ENCODE peak calls at places on chromosomes 1 and 21, in six cellular contexts. D is H7; P is naive thymus-derived CD4-positive, alpha-beta T cell; B is GM04504; C is GM10248; Z is stimulated activated CD4-positive, alpha-beta T cell treated with anti-CD3 and anti-CD28 coated beads, Interleukin-4, amount 100 ng/mL, for 48 hours. O is an unnamed sample.

GRCh38 chr1:184533049-184533448 is 146.2 kb downstream of the C1orf21 start:
- DNase-seq in D (no peak), Z (no peak), B (no peak), C (no peak), P (no peak), O (no peak)

GRCh38 chr1:100750002-100750885 is 30.7 kb downstream of the VCAM1 start:
- DNase-seq in Z (no peak), C (no peak), D (peak; percentile 30), B (no peak), P (no peak), O (no peak)

GRCh38 chr21:46298083-46298412 is 11.9 kb downstream of the YBEY start:
- DNase-seq in P (peak; percentile 5), Z (no peak), C (no peak), B (no peak), D (no peak), O (no peak)

GRCh38 chr1:109883248-109883955 is 27.2 kb upstream of the CSF1 start:
- DNase-seq in B (no peak), P (no peak), D (peak; percentile 6), Z (no peak), C (no peak), O (no peak)

GRCh38 chr1:13583964-13584791 is 546 bp downstream of the PDPN start:
- DNase-seq in B (no peak), C (no peak), D (peak; percentile 71), Z (no peak), P (no peak), O (no peak)

GRCh38 chr1:159826436-159827101 is at the start of gene SLAMF8:
- DNase-seq in B (no peak), P (peak; percentile 24), C (peak; percentile 55), D (no peak), Z (peak; percentile 23), O (no peak)

GRCh38 chr1:233598891-233599541 is 14.9 kb upstream of the KCNK1 start:
- DNase-seq in C (peak; percentile 50), B (peak; percentile 14), P (no peak), Z (peak; percentile 37), D (no peak), O (no peak)

GRCh38 chr1:231844986-231845502 is 218.5 kb downstream of the DISC1 start:
- DNase-seq in D (no peak), C (no peak), B (no peak), P (no peak), Z (no peak), O (no peak)

GRCh38 chr1:94522304-94522703 is 19.3 kb downstream of the F3 start:
- DNase-seq in C (peak; percentile 5), Z (no peak), B (no peak), P (no peak), D (no peak), O (peak; percentile 13)

GRCh38 chr21:43957128-43957571 is 55.0 kb upstream of the TRAPPC10 start:
- DNase-seq in P (no peak), B (no peak), Z (no peak), D (peak; percentile 63), C (no peak), O (no peak)

GRCh38 chr1:11771481-11772043 is 9.6 kb downstream of the C1orf167 start:
- DNase-seq in B (no peak), D (no peak), Z (no peak), C (no peak), P (no peak), O (no peak)

GRCh38 chr1:25066253-25066652 is 136.2 kb upstream of the RUNX3 start:
- DNase-seq in C (no peak), B (no peak), D (no peak), P (no peak), Z (no peak), O (no peak)

GRCh38 chr21:29189358-29189757 is 58.9 kb downstream of the MAP3K7CL start:
- DNase-seq in D (no peak), B (no peak), P (no peak), C (no peak), Z (no peak), O (no peak)

GRCh38 chr1:53765656-53766055 is 26.7 kb upstream of the GLIS1 start:
- DNase-seq in C (no peak), B (no peak), D (no peak), Z (no peak), P (no peak), O (no peak)

GRCh38 chr21:45208627-45208951 is 79.1 kb downstream of the POFUT2 start:
- DNase-seq in D (no peak), C (no peak), P (no peak), Z (no peak), B (no peak), O (no peak)

GRCh38 chr1:21617126-21617738 is 51.9 kb downstream of the RAP1GAP start:
- DNase-seq in B (no peak), Z (no peak), C (no peak), P (no peak), D (no peak), O (no peak)

GRCh38 chr1:69982992-69983391 is 222.4 kb downstream of the LRRC40 start:
- DNase-seq in C (no peak), B (peak; percentile 38), D (no peak), Z (no peak), P (no peak), O (no peak)

GRCh38 chr1:109113787-109114568 is at the start of gene ELAPOR1:
- DNase-seq in B (no peak), P (peak; percentile 89), D (peak; percentile 82), Z (peak; percentile 72), C (peak; percentile 76), O (no peak)

GRCh38 chr1:22108343-22109135 is 34.4 kb downstream of the WNT4 start:
- DNase-seq in B (peak; percentile 21), C (no peak), Z (no peak), P (no peak), D (no peak), O (peak; percentile 53)

GRCh38 chr1:167983797-167984196 is 46.9 kb upstream of the MPC2 start:
- DNase-seq in D (no peak), C (no peak), Z (no peak), B (no peak), P (no peak), O (no peak)

GRCh38 chr21:38171723-38172344 is 85.0 kb upstream of the KCNJ15 start:
- DNase-seq in D (peak; percentile 70), Z (no peak), C (no peak), B (no peak), P (no peak), O (no peak)

GRCh38 chr1:6523566-6523965 is 30.7 kb downstream of the NOL9 start:
- DNase-seq in Z (no peak), D (peak; percentile 89), C (no peak), B (no peak), P (no peak), O (peak; percentile 62)

O was measured in COLO829.